ENCODE peak calls at places on chromosomes 12 and 14, in seven cellular contexts. X is sigmoid colon, B is K562, K is GM23338, W is HCT116, Z is transverse colon, H is Panc1. G is an unnamed sample.

GRCh38 chr12:19130224-19131019 is 889 bp downstream of the PLEKHA5 start:
- DNase-seq in X (peak), K (peak), W (no peak), Z (peak), H (no peak), B (peak), G (peak)

GRCh38 chr12:112716099-112717093 is 75.2 kb upstream of the RPH3A start:
- DNase-seq in Z (no peak), X (no peak), W (peak), B (peak), H (no peak), K (peak), G (no peak)

GRCh38 chr12:89927226-89927698 is 218.6 kb upstream of the ATP2B1 start:
- DNase-seq in K (no peak), Z (no peak), X (no peak), B (peak), H (no peak), W (no peak), G (no peak)

GRCh38 chr14:94575730-94576585 is 5.3 kb upstream of the SERPINA5 start:
- DNase-seq in H (no peak), K (no peak), Z (no peak), W (no peak), X (no peak), B (no peak), G (no peak)

GRCh38 chr14:71187633-71188356 is 280.5 kb downstream of the PCNX1 start:
- DNase-seq in W (no peak), X (no peak), H (no peak), B (no peak), Z (no peak), K (peak), G (no peak)

GRCh38 chr12:3303410-3304136 is 187.4 kb upstream of the PRMT8 start:
- DNase-seq in K (peak), W (no peak), Z (no peak), B (no peak), X (no peak), H (no peak), G (no peak)

GRCh38 chr14:104337381-104337780 is 199.0 kb downstream of the KIF26A start:
- DNase-seq in K (no peak), W (no peak), B (no peak), Z (no peak), H (no peak), X (no peak), G (no peak)

GRCh38 chr14:60346706-60347105 is 97.7 kb downstream of the PPM1A start:
- DNase-seq in H (no peak), X (no peak), W (no peak), Z (no peak), K (no peak), B (no peak), G (no peak)

GRCh38 chr12:19915392-19916192 is 452.7 kb upstream of the PDE3A start:
- DNase-seq in H (no peak), B (no peak), K (peak), W (peak), Z (no peak), X (no peak), G (no peak)

GRCh38 chr14:92686763-92687427 is 61.5 kb downstream of the LGMN start:
- DNase-seq in X (peak), H (no peak), B (peak), Z (peak), K (peak), W (peak), G (peak)

GRCh38 chr14:88384653-88385205 is 728 bp upstream of the SPATA7 start:
- DNase-seq in B (peak), K (no peak), X (no peak), H (no peak), W (no peak), Z (no peak), G (no peak)

GRCh38 chr14:86038401-86038985 is 508.5 kb downstream of the FLRT2 start:
- DNase-seq in X (no peak), H (no peak), Z (peak), B (peak), W (no peak), K (peak), G (no peak)

GRCh38 chr14:21505009-21505553 is 6.1 kb downstream of the METTL3 start:
- DNase-seq in X (no peak), W (no peak), K (no peak), B (no peak), H (no peak), Z (no peak), G (no peak)

GRCh38 chr12:70852416-70853150 is 68.0 kb downstream of the PTPRR start:
- DNase-seq in X (no peak), H (no peak), W (no peak), B (no peak), Z (no peak), K (no peak), G (no peak)

GRCh38 chr12:6827437-6827894 is 741 bp upstream of the P3H3 start:
- DNase-seq in Z (peak), B (peak), W (peak), X (peak), K (peak), H (no peak), G (peak)

GRCh38 chr12:28770329-28770728 is 378.7 kb upstream of the FAR2 start:
- DNase-seq in W (no peak), K (no peak), B (no peak), X (no peak), Z (peak), H (no peak), G (no peak)

GRCh38 chr12:93352321-93352720 is 25.4 kb upstream of the NUDT4 start:
- DNase-seq in K (no peak), W (no peak), H (no peak), Z (no peak), X (no peak), B (no peak), G (no peak)

GRCh38 chr12:91177380-91177779 is 5.2 kb downstream of the DCN start:
- DNase-seq in X (no peak), Z (no peak), K (no peak), H (no peak), B (no peak), W (no peak), G (no peak)

GRCh38 chr12:15996254-15996653 is 85.1 kb downstream of the DERA start:
- DNase-seq in H (no peak), X (no peak), B (peak), W (no peak), Z (peak), K (peak), G (no peak)

GRCh38 chr12:26119391-26119981 is 5.4 kb downstream of the BHLHE41 start:
- DNase-seq in H (no peak), B (peak), Z (no peak), X (no peak), K (peak), W (peak), G (no peak)

GRCh38 chr12:27190761-27191160 is 53.3 kb upstream of the STK38L start:
- DNase-seq in Z (no peak), X (no peak), W (no peak), H (no peak), B (no peak), K (no peak), G (no peak)

GRCh38 chr12:112998997-112999767 is 20.9 kb downstream of the OAS2 start:
- DNase-seq in B (no peak), H (no peak), X (no peak), W (no peak), Z (peak), K (no peak), G (no peak)

GRCh38 chr14:100715332-100715731 is 11.4 kb upstream of the DLK1 start:
- DNase-seq in B (no peak), Z (no peak), K (no peak), X (no peak), W (no peak), H (no peak), G (no peak)

GRCh38 chr12:64730585-64730964 is 28.6 kb downstream of the GNS start:
- DNase-seq in K (no peak), X (no peak), W (no peak), H (no peak), Z (no peak), B (no peak), G (no peak)

GRCh38 chr12:32198555-32198954 is 91.9 kb downstream of the BICD1 start:
- DNase-seq in W (peak), H (peak), X (no peak), K (no peak), Z (no peak), B (no peak), G (no peak)

GRCh38 chr12:117024961-117025480 is 74.2 kb downstream of the TESC start:
- DNase-seq in K (no peak), X (peak), H (no peak), Z (no peak), B (no peak), W (no peak), G (no peak)

GRCh38 chr12:53550595-53550994 is 43.3 kb upstream of the NPFF start:
- DNase-seq in H (no peak), W (no peak), K (no peak), B (no peak), X (no peak), Z (no peak), G (no peak)

GRCh38 chr12:100823988-100824387 is 29.4 kb downstream of the ANO4 start:
- DNase-seq in X (no peak), K (no peak), W (peak), Z (no peak), H (no peak), B (no peak), G (no peak)

GRCh38 chr12:129215436-129216025 is 362.3 kb downstream of the GLT1D1 start:
- DNase-seq in K (no peak), W (no peak), X (no peak), H (no peak), B (no peak), Z (no peak), G (no peak)

GRCh38 chr12:4991373-4991772 is 52.3 kb upstream of the KCNA5 start:
- DNase-seq in B (no peak), X (no peak), K (no peak), H (no peak), W (no peak), Z (no peak), G (no peak)

GRCh38 chr12:131831021-131831571 is 2.9 kb downstream of the MMP17 start:
- DNase-seq in Z (no peak), K (no peak), H (no peak), W (no peak), X (peak), B (no peak), G (no peak)

DNA sequence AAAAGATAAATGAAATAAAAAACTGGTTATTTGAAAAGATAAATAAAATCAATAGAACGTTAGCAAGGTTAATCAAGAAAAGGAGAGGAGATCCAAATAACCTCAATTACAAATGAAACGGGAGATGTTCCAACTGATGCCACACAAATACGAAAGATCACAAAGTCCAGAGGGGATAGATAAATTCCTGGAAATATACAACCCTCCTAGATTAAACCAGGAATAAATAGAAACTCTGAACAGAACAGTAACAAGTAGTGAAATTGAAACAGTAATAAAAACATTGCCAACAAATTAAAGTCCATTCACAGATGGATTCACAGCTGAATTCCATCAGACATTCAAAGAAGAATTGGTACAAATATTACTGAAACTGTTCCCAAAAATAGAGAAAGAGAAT is 12.4 kb downstream of the CLEC1A start:
- DNase-seq in W (no peak), X (no peak), K (no peak), Z (no peak), H (no peak), B (no peak), G (no peak)
- TF ChIP-seq POLR2AphosphoS5 in W (no peak), X (no peak), K (no peak), Z (no peak), H (no peak), B (no peak), G (no peak)

GRCh38 chr14:22739423-22739822 is 27.1 kb upstream of the OXA1L start:
- DNase-seq in Z (no peak), W (no peak), X (no peak), B (no peak), H (no peak), K (no peak), G (no peak)
- TF ChIP-seq POLR2AphosphoS5 in Z (no peak), W (no peak), X (no peak), B (no peak), H (no peak), K (no peak), G (no peak)

DNA sequence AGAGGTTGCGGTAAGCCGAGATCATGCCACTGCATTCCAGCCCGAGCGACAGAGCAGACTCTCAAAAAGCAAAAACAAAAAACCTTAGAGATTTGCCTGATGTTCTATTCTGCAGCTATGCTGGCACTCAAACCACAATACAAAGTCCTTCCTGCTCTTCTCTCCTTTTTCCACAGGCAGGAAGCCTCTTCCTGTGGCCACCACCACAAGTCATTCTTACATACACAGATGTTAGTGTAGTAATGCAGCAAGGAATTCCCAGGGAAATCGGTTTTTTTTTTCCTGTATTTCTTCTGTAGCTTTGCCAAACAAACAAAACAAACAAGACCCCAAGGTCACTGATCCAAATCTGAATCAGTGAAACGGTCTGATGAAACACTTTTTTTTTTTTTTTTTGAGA is 104.3 kb downstream of the FIGNL2 start:
- DNase-seq in K (no peak), W (no peak), Z (no peak), H (no peak), B (no peak), X (no peak), G (no peak)
- TF ChIP-seq POLR2AphosphoS5 in K (no peak), W (no peak), Z (no peak), H (no peak), B (no peak), X (no peak), G (no peak)

DNA sequence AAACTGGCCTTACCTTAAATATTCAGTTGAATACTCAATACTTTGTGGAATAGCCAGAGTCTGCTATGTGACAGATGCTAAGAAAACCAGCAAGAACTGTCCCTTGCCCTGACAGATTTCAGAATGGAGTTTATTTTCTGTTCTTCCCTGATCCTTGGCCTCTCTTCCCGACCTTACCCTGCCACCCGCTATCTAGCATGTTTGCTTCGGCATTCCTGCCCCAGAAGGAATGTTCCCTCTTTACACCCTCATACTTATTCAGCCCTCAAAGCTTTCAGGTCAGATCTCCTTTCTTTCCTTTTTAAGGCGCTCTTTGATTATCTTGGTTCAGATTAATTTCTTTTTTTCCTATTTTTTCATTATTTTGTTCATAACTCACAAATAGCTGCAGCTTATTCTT is 21.8 kb downstream of the SUSD6 start:
- DNase-seq in Z (no peak), K (peak), W (no peak), H (no peak), X (no peak), B (no peak), G (no peak)
- TF ChIP-seq POLR2AphosphoS5 in Z (no peak), K (no peak), W (no peak), H (no peak), X (no peak), B (no peak), G (no peak)